ENCODE peak calls at places on chromosomes 11 and 22, in seven cellular contexts. B, D, F, C, W, Z and M are unnamed samples.
A peak's percentile ranks its signal among the peaks of the same experiment; 100 is the strongest.

GRCh38 chr11:107583629-107584195 is 7.2 kb upstream of the ELMOD1 start:
- DNase-seq in B (no peak), D (no peak), F (no peak), C (no peak), W (no peak), Z (no peak), M (no peak)

GRCh38 chr11:645536-645935 is 8.5 kb downstream of the DRD4 start:
- DNase-seq in B (no peak), D (no peak), F (no peak), C (no peak), W (no peak), Z (no peak), M (no peak)

GRCh38 chr11:121212696-121213567 is 79.6 kb upstream of the SC5D start:
- DNase-seq in B (no peak), D (no peak), F (no peak), C (no peak), W (no peak), Z (no peak), M (no peak)

GRCh38 chr11:102807921-102808320 is 10.0 kb upstream of the MMP1 start:
- DNase-seq in B (peak; percentile 77), D (no peak), F (peak; percentile 75), C (no peak), W (no peak), Z (no peak), M (peak; percentile 58)

GRCh38 chr11:2687223-2687530 is 12.6 kb downstream of the KCNQ1OT1 start:
- DNase-seq in B (no peak), D (no peak), F (no peak), C (no peak), W (no peak), Z (no peak), M (no peak)

GRCh38 chr22:40592352-40593113 is 44.0 kb downstream of the MRTFA start:
- DNase-seq in B (no peak), D (no peak), F (no peak), C (no peak), W (no peak), Z (no peak), M (no peak)

GRCh38 chr22:33917744-33918406 is 2.4 kb downstream of the LARGE1 start:
- DNase-seq in B (peak; percentile 64), D (no peak), F (no peak), C (no peak), W (no peak), Z (no peak), M (no peak)

GRCh38 chr11:64226507-64227051 is 505 bp downstream of the NUDT22 start:
- DNase-seq in B (no peak), D (peak; percentile 56), F (no peak), C (peak; percentile 69), W (no peak), Z (peak; percentile 48), M (no peak)

GRCh38 chr11:44595964-44596381 is 30.5 kb downstream of the CD82 start:
- DNase-seq in B (no peak), D (no peak), F (no peak), C (peak; percentile 74), W (no peak), Z (no peak), M (no peak)

GRCh38 chr22:48826546-48826945 is 1001.1 kb downstream of the BRD1 start:
- DNase-seq in B (no peak), D (no peak), F (no peak), C (no peak), W (no peak), Z (no peak), M (no peak)
- H3K9me3 ChIP-seq in B (no peaks in the 10 kb centered on the region), D (no peaks in the 10 kb centered on the region), F (no peaks in the 10 kb centered on the region), C (peaks cover 5% of the 10 kb centered on the region), W (no peaks in the 10 kb centered on the region), Z (no peaks in the 10 kb centered on the region), M (peaks cover 24% of the 10 kb centered on the region)

GRCh38 chr22:43308451-43309235 is 34.5 kb downstream of the SCUBE1 start:
- DNase-seq in B (peak; percentile 55), D (no peak), F (no peak), C (no peak), W (no peak), Z (no peak), M (no peak)
- H3K4me3 ChIP-seq in B (no peak overlapping the region), D (no peak overlapping the region), F (no peak overlapping the region), C (no peak overlapping the region), W (no peak overlapping the region), Z (no peak overlapping the region), M (no peak overlapping the region)

GRCh38 chr22:47443836-47444745 is 681.6 kb downstream of the TBC1D22A start:
- DNase-seq in B (no peak), D (no peak), F (no peak), C (no peak), W (no peak), Z (no peak), M (no peak)
- H3K9me3 ChIP-seq in B (peaks cover 17% of the 10 kb centered on the region), D (no peaks in the 10 kb centered on the region), F (no peaks in the 10 kb centered on the region), C (no peaks in the 10 kb centered on the region), W (no peaks in the 10 kb centered on the region), Z (peaks cover 3% of the 10 kb centered on the region), M (peaks cover 39% of the 10 kb centered on the region)

GRCh38 chr22:38270091-38270972 is 2.5 kb downstream of the TMEM184B start:
- DNase-seq in B (no peak), D (no peak), F (no peak), C (no peak), W (no peak), Z (no peak), M (no peak)
- H3K4me3 ChIP-seq in B (no peak overlapping the region), D (no peak overlapping the region), F (no peak overlapping the region), C (peak overlapping the region; percentile 90), W (no peak overlapping the region), Z (no peak overlapping the region), M (no peak overlapping the region)